ENCODE peak calls at places on chromosome 2, in five cellular contexts. K, E, L, N and T are unnamed samples.

GRCh38 chr2:142878061-142878741 is 737 bp downstream of the KYNU start:
- DNase-seq in E (no peak), K (no peak), L (no peak), N (no peak), T (no peak)

GRCh38 chr2:128563348-128563687 is 244.7 kb upstream of the HS6ST1 start:
- DNase-seq in N (peak), E (peak), L (no peak), K (no peak), T (no peak)

GRCh38 chr2:80086831-80087230 is 217.7 kb downstream of the LRRTM1 start:
- DNase-seq in E (peak), K (peak), L (no peak), N (peak), T (no peak)

GRCh38 chr2:37282746-37283145 is 41.9 kb downstream of the PRKD3 start:
- DNase-seq in L (no peak), N (peak), E (peak), K (no peak), T (no peak)

GRCh38 chr2:69616755-69617154 is 26.8 kb downstream of the AAK1 start:
- DNase-seq in L (no peak), N (peak), E (no peak), K (no peak), T (no peak)

GRCh38 chr2:203626952-203627681 is 79.3 kb upstream of the CD28 start:
- DNase-seq in N (peak), L (no peak), K (no peak), E (peak), T (no peak)

GRCh38 chr2:10982931-10983701 is 71.4 kb downstream of the KCNF1 start:
- DNase-seq in L (no peak), E (no peak), N (no peak), K (no peak), T (peak)

GRCh38 chr2:109242222-109242653 is 113.2 kb downstream of the SH3RF3 start:
- DNase-seq in L (no peak), K (no peak), N (no peak), E (no peak), T (no peak)

GRCh38 chr2:240564571-240565266 is 3.6 kb upstream of the RNPEPL1 start:
- DNase-seq in L (no peak), E (peak), K (no peak), N (no peak), T (no peak)

GRCh38 chr2:202005272-202005887 is 28.3 kb upstream of the FZD7 start:
- DNase-seq in N (no peak), K (no peak), E (no peak), L (no peak), T (no peak)

GRCh38 chr2:145800201-145801091 is 1280.5 kb upstream of the ZEB2 start:
- DNase-seq in K (peak), L (no peak), E (peak), N (peak), T (no peak)

GRCh38 chr2:42084231-42084671 is 36.4 kb downstream of the PKDCC start:
- DNase-seq in E (peak), K (peak), L (no peak), N (peak), T (no peak)

GRCh38 chr2:211408485-211408884 is 852.1 kb downstream of the CPS1 start:
- DNase-seq in K (no peak), N (peak), L (no peak), E (peak), T (no peak)

GRCh38 chr2:225766431-225766830 is 366.9 kb downstream of the NYAP2 start:
- DNase-seq in L (no peak), K (peak), E (peak), N (no peak), T (no peak)

GRCh38 chr2:147368306-147368705 is 476.5 kb upstream of the ACVR2A start:
- DNase-seq in K (no peak), N (no peak), L (no peak), E (no peak), T (no peak)

GRCh38 chr2:13818002-13818401 is 814.5 kb upstream of the LRATD1 start:
- DNase-seq in K (no peak), N (no peak), E (no peak), L (no peak), T (no peak)

GRCh38 chr2:204260906-204261305 is 284.4 kb upstream of the PARD3B start:
- DNase-seq in K (peak), E (no peak), N (no peak), L (no peak), T (no peak)

GRCh38 chr2:39728941-39729351 is 50.1 kb downstream of the THUMPD2 start:
- DNase-seq in E (peak), K (peak), N (peak), L (no peak), T (no peak)

GRCh38 chr2:165274698-165275097 is 35.5 kb downstream of the SCN2A start:
- DNase-seq in K (peak), E (no peak), N (peak), L (no peak), T (no peak)

GRCh38 chr2:213789940-213790339 is 505.7 kb downstream of the SPAG16 start:
- DNase-seq in L (no peak), E (no peak), N (no peak), K (no peak), T (no peak)

GRCh38 chr2:232854082-232854481 is 16.0 kb upstream of the SNORC start:
- DNase-seq in N (peak), E (peak), K (peak), L (no peak), T (no peak)

GRCh38 chr2:234960091-234961088 is 8.6 kb downstream of the SH3BP4 start:
- DNase-seq in K (peak), E (no peak), N (peak), L (no peak), T (no peak)

GRCh38 chr2:177396630-177397460 is 4.3 kb downstream of the AGPS start:
- DNase-seq in K (peak), E (peak), N (peak), L (no peak), T (no peak)

GRCh38 chr2:54767921-54768320 is 44.5 kb downstream of the EML6 start:
- DNase-seq in E (peak), L (no peak), N (peak), K (no peak), T (no peak)

GRCh38 chr2:29640360-29640759 is 281.0 kb downstream of the ALK start:
- DNase-seq in K (no peak), L (no peak), N (no peak), E (no peak), T (no peak)

GRCh38 chr2:233079473-233079877 is 19.3 kb downstream of the INPP5D start:
- DNase-seq in N (no peak), E (no peak), L (no peak), K (no peak), T (no peak)

GRCh38 chr2:10160226-10160955 is 37.9 kb downstream of the RRM2 start:
- DNase-seq in N (no peak), L (no peak), K (no peak), E (no peak), T (no peak)

GRCh38 chr2:74939919-74940812 is 18.3 kb upstream of the POLE4 start:
- DNase-seq in L (no peak), K (no peak), N (no peak), E (no peak), T (no peak)

GRCh38 chr2:217798191-217798590 is 204.6 kb downstream of the TNS1 start:
- DNase-seq in E (no peak), K (no peak), N (no peak), L (no peak), T (no peak)

GRCh38 chr2:97737421-97738235 is 24.3 kb downstream of the ZAP70 start:
- DNase-seq in E (no peak), K (no peak), N (no peak), L (no peak), T (peak)

GRCh38 chr2:161415041-161415440 is 1.1 kb upstream of the TBR1 start:
- DNase-seq in K (no peak), L (no peak), E (no peak), N (no peak), T (no peak)

GRCh38 chr2:53576361-53576620 is 191.3 kb upstream of the CHAC2 start:
- DNase-seq in L (no peak), E (no peak), K (no peak), N (no peak), T (no peak)

GRCh38 chr2:29715655-29716054 is 205.7 kb downstream of the ALK start:
- DNase-seq in E (no peak), N (no peak), L (no peak), K (no peak), T (no peak)

GRCh38 chr2:11716689-11717321 is 29.6 kb upstream of the LPIN1 start:
- DNase-seq in E (peak), L (no peak), N (no peak), K (no peak), T (no peak)

GRCh38 chr2:66840321-66841014 is 405.5 kb downstream of the MEIS1 start:
- DNase-seq in E (peak), L (no peak), K (no peak), N (no peak), T (no peak)

GRCh38 chr2:233072838-233073237 is 12.7 kb downstream of the INPP5D start:
- DNase-seq in L (no peak), E (no peak), N (no peak), K (no peak), T (no peak)